ENCODE peak calls at places on chromosomes 13 and 19, in four cellular contexts. A, Q, K and N are unnamed samples.

GRCh38 chr19:29967623-29968022 is 25.6 kb downstream of the URI1 start:
- DNase-seq in K (no peak), Q (peak; percentile 82), A (no peak), N (no peak)

GRCh38 chr19:38705197-38706019 is 38.9 kb downstream of the CAPN12 start:
- DNase-seq in A (no peak), Q (no peak), K (no peak), N (no peak)

GRCh38 chr13:111488466-111489132 is 168.2 kb downstream of the TEX29 start:
- DNase-seq in A (no peak), Q (no peak), K (no peak), N (no peak)

GRCh38 chr13:90738881-90739280 is 608.6 kb upstream of the MIR17HG start:
- DNase-seq in K (no peak), Q (no peak), A (no peak), N (no peak)

GRCh38 chr19:35396240-35396885 is 25.5 kb downstream of the GPR42 start:
- DNase-seq in Q (no peak), K (no peak), A (no peak), N (no peak)

GRCh38 chr13:50509771-50510441 is 333.6 kb downstream of the DLEU7 start:
- DNase-seq in Q (no peak), K (no peak), A (no peak), N (no peak)

GRCh38 chr13:112779856-112780604 is 90.2 kb downstream of the ATP11A start:
- DNase-seq in K (no peak), Q (no peak), A (no peak), N (no peak)

GRCh38 chr19:42471554-42472249 is 29.0 kb upstream of the CXCL17 start:
- DNase-seq in Q (no peak), A (no peak), K (no peak), N (no peak)

DNA sequence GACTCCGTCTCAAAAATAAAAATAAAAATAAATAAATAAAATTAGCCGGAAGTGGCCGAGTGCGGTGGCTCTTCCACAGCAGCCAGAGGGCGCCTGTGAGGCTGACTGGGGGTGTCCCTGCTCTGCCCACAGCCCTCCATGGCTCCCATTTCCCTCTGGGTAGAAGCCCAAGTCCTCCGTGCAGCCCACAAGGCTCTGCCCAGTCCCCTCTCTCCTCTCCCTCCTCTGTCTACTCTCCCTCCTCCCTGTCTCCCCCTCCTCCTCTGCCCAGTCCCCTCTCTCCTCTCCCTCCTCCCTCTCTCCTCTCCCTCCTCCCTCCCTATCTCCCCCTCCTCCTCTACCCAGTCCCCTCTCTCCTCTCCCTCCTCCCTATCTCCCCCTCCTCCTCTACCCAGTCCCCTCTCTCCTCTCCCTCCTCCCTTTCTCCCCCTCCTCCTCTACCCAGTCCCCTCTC is 20.4 kb downstream of the MISP start:
- DNase-seq in Q (peak; percentile 84), K (peak; percentile 63), A (peak; percentile 55), N (no peak)
- TF ChIP-seq TCF7L2 in Q (no peak), K (no peak), A (no peak), N (no peak)

DNA sequence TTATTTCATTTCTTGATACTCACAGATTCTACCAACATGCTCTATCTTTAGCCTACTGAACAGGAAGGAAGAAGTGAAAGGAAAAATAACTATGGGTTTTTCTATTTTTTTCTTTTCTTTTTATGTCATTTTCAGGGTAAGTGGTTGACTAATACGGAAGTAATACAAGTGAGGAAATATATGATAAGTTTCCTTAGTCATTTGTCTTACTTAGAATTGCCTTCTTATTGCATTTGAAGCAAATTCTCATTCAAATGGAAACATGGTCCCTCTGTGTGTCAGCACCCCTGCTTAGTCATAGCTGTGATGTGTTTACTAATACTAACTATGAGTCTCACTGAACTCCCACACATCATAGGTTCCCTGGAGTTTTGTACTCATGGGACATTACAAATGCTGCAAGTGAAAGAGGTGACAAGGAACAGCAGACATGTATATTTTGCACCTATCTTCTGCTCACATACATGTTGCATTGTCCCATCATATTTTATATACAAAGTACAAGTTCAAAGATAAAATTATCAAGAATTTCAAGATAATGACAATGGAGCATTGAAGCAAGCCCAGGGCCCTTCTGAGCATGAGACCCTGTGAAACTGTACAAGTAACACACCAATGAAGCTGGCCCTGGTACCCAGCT is 60.1 kb downstream of the DCT start:
- DNase-seq in Q (peak; percentile 12), A (no peak), K (no peak), N (peak; percentile 58)
- TF ChIP-seq SIN3A in Q (no peak), A (no peak), K (no peak), N (no peak)

GRCh38 chr13:88507909-88508308 is 836.7 kb downstream of the SLITRK5 start:
- DNase-seq in K (no peak), Q (no peak), A (no peak), N (no peak)
- H3K9me3 ChIP-seq in K (peaks cover 74% of the 10 kb centered on the region), Q (no peaks in the 10 kb centered on the region), A (peaks cover 4% of the 10 kb centered on the region), N (peaks cover 3% of the 10 kb centered on the region)

GRCh38 chr19:9875796-9876195 is 40.7 kb downstream of the PIN1 start:
- DNase-seq in A (no peak), Q (no peak), K (no peak), N (no peak)

GRCh38 chr19:9872618-9873242 is 37.6 kb downstream of the PIN1 start:
- DNase-seq in A (no peak), Q (no peak), K (no peak), N (no peak)

GRCh38 chr19:9878511-9879196 is 43.5 kb downstream of the PIN1 start:
- DNase-seq in A (no peak), Q (peak; percentile 13), K (no peak), N (no peak)

GRCh38 chr19:9881720-9882119 is 46.6 kb downstream of the PIN1 start:
- DNase-seq in A (peak; percentile 13), Q (no peak), K (no peak), N (no peak)

DNA sequence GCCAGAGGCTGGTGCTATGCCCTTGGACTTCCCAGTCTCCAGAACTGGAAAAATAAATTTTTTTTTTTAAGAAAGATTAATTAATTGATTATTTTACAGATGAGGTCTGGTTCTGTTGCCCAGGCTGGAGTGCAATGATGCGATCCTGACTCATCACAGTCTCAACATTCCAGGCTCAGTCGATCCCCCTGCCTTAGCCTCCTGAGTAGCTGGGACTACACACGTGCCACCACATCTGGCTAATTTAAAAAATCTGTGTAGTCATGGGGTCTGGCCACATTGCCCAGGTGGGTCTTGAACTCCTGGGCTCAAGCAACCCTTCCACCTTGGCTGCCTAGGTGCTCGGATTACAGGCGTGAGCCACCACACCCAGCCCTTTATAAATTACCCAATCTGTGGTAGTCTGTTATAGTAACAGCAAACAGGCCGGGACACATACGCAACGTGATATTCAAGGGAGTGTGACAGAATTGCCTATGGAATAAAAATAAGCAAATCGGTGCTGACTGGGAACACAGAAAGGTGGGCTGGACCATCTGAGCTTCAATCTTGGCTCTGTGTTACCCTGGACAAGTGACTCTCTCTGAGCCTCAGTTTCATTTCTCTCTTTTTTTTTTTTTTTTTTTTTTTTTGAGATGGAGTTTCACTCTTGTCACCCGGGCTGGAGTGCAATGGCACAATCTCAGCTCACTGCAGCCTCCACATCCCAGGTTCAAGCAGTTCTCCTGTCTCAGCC is 42.8 kb downstream of the PIN1 start:
- DNase-seq in A (peak; percentile 58), K (no peak), Q (no peak), N (no peak)
- TF ChIP-seq TCF7L2 in A (no peak), K (no peak), Q (no peak), N (no peak)

DNA sequence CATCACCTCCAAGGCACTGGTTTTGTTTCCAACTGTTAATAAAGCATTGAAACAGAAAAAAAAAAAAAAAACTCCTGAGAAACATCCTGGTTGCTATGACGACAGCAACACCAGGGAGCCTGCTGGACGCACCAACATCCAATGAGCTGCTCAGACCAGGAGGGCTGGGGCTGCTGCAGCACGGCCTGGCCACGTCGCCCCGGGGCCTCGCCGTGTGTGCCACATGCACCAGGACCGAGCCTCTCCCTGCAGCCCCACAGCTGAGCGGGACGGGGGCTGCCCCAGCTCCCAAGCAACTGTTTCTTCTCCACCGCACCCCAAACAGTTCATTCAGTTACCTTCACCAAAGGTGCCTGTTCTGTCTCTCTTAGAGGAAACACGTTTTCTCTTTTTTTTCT is 54.5 kb downstream of the RASA3 start:
- DNase-seq in A (no peak), Q (no peak), K (no peak), N (no peak)
- TF ChIP-seq SIN3A in A (no peak), Q (no peak), K (no peak), N (no peak)